ENCODE peak calls at places on chromosomes 2 and 18, in eight cellular contexts. T is natural killer cell treated with Interleukin-12 subunit alpha and Interleukin-12 subunit beta and Interleukin-15 and Interleukin-18, amount 100 ng/mL, for 72 hours; Y is H9; F is naive thymus-derived CD4-positive, alpha-beta T cell; E is AG10803; G is EL; R is right lobe of liver; H is T follicular helper cell. V is an unnamed sample.

GRCh38 chr18:54947115-54947514 is 12.1 kb downstream of the CCDC68 start:
- DNase-seq in T (no peak), Y (no peak), F (peak; percentile 35), E (no peak), G (no peak), R (no peak), H (no peak), V (no peak)

GRCh38 chr2:235658371-235659174 is 164.7 kb downstream of the AGAP1 start:
- DNase-seq in T (no peak), Y (peak; percentile 73), F (no peak), E (no peak), G (no peak), R (no peak), H (no peak), V (no peak)

GRCh38 chr2:20452551-20452950 is 5.7 kb downstream of the RHOB start:
- DNase-seq in T (no peak), Y (peak; percentile 46), F (no peak), E (no peak), G (no peak), R (no peak), H (no peak), V (no peak)

GRCh38 chr2:88329815-88330603 is 122.5 kb downstream of the FOXI3 start:
- DNase-seq in T (no peak), Y (peak; percentile 84), F (no peak), E (peak; percentile 8), G (peak; percentile 28), R (no peak), H (no peak), V (no peak)

GRCh38 chr2:193523662-193524061 is 1328.9 kb upstream of the TMEFF2 start:
- DNase-seq in T (no peak), Y (no peak), F (no peak), E (no peak), G (no peak), R (no peak), H (no peak), V (no peak)

GRCh38 chr2:72603481-72603880 is 222.4 kb downstream of the EXOC6B start:
- DNase-seq in T (no peak), Y (no peak), F (no peak), E (no peak), G (no peak), R (no peak), H (no peak), V (no peak)

GRCh38 chr2:150296795-150297546 is 190.5 kb downstream of the RND3 start:
- DNase-seq in T (no peak), Y (no peak), F (no peak), E (peak; percentile 60), G (peak; percentile 62), R (no peak), H (no peak), V (no peak)

GRCh38 chr2:18118703-18119102 is 240.2 kb downstream of the KCNS3 start:
- DNase-seq in T (no peak), Y (no peak), F (no peak), E (peak; percentile 65), G (no peak), R (no peak), H (no peak), V (no peak)

GRCh38 chr2:96861074-96861473 is 3.3 kb upstream of the ANKRD39 start:
- DNase-seq in T (no peak), Y (no peak), F (no peak), E (no peak), G (no peak), R (no peak), H (no peak), V (no peak)

GRCh38 chr2:232229296-232229916 is 149.1 kb upstream of the ALPP start:
- DNase-seq in T (no peak), Y (no peak), F (no peak), E (peak; percentile 36), G (peak; percentile 28), R (no peak), H (no peak), V (no peak)

GRCh38 chr2:151851761-151852160 is 23.5 kb upstream of the ARL5A start:
- DNase-seq in T (no peak), Y (no peak), F (no peak), E (peak; percentile 6), G (no peak), R (no peak), H (no peak), V (no peak)

GRCh38 chr2:70125498-70125898 is 38.2 kb downstream of the PCBP1 start:
- DNase-seq in T (peak; percentile 13), Y (no peak), F (no peak), E (no peak), G (no peak), R (no peak), H (no peak), V (no peak)

GRCh38 chr18:27803957-27804356 is 373.0 kb downstream of the CDH2 start:
- DNase-seq in T (no peak), Y (no peak), F (no peak), E (no peak), G (peak; percentile 56), R (no peak), H (no peak), V (no peak)

GRCh38 chr2:190159453-190159852 is 96.9 kb upstream of the MSTN start:
- DNase-seq in T (no peak), Y (no peak), F (no peak), E (peak; percentile 90), G (no peak), R (no peak), H (no peak), V (no peak)

GRCh38 chr18:23316986-23317385 is 136.1 kb upstream of the RIOK3 start:
- DNase-seq in T (no peak), Y (no peak), F (no peak), E (no peak), G (no peak), R (no peak), H (no peak), V (no peak)

GRCh38 chr2:224971214-224971613 is 71.1 kb downstream of the DOCK10 start:
- DNase-seq in T (no peak), Y (peak; percentile 85), F (no peak), E (no peak), G (no peak), R (no peak), H (no peak), V (no peak)

GRCh38 chr2:78035804-78036203 is 513.6 kb upstream of the LRRTM4 start:
- DNase-seq in T (no peak), Y (peak; percentile 61), F (no peak), E (no peak), G (no peak), R (no peak), H (no peak), V (no peak)

GRCh38 chr18:59921384-59921891 is 21.6 kb downstream of the PMAIP1 start:
- DNase-seq in T (peak; percentile 80), Y (no peak), F (no peak), E (peak; percentile 77), G (no peak), R (no peak), H (no peak), V (no peak)

V was measured in B cell.